ENCODE peak calls at places on chromosomes 1 and 21, in four cellular contexts. Y, G, R and B are unnamed samples. For H3K4me1, the result is how much of the 10 kb centered on the place peaks cover.

GRCh38 chr1:39238476-39238875 is 34.0 kb downstream of the MACF1 start:
- DNase-seq in Y (peak), G (peak), R (peak), B (no peak)

GRCh38 chr1:238063454-238063853 is 172.7 kb upstream of the ZP4 start:
- DNase-seq in Y (no peak), G (no peak), R (peak), B (no peak)

GRCh38 chr1:167599839-167600581 is 30.0 kb upstream of the RCSD1 start:
- DNase-seq in Y (peak), G (peak), R (peak), B (peak)

GRCh38 chr1:243791586-243792267 is 58.3 kb downstream of the AKT3 start:
- DNase-seq in Y (no peak), G (no peak), R (no peak), B (no peak)

GRCh38 chr21:28754127-28754611 is 238.5 kb downstream of the LTN1 start:
- DNase-seq in Y (peak), G (peak), R (peak), B (no peak)

GRCh38 chr1:89863165-89863835 is 42.5 kb downstream of the LRRC8D start:
- DNase-seq in Y (no peak), G (no peak), R (no peak), B (no peak)

GRCh38 chr1:145859491-145860159 is 744 bp upstream of the PIAS3 start:
- DNase-seq in Y (peak), G (peak), R (peak), B (peak)

GRCh38 chr21:16211339-16212303 is 481.8 kb downstream of the USP25 start:
- DNase-seq in Y (no peak), G (no peak), R (peak), B (no peak)

GRCh38 chr1:214135886-214136285 is 145.1 kb upstream of the SMYD2 start:
- DNase-seq in Y (no peak), G (no peak), R (no peak), B (no peak)

GRCh38 chr1:116362050-116362449 is 11.0 kb upstream of the ATP1A1 start:
- DNase-seq in Y (no peak), G (no peak), R (no peak), B (no peak)

GRCh38 chr1:203028784-203029553 is 2.7 kb downstream of the PPFIA4 start:
- DNase-seq in Y (peak), G (no peak), R (no peak), B (no peak)

GRCh38 chr21:31901342-31901741 is 28.5 kb downstream of the HUNK start:
- DNase-seq in Y (no peak), G (peak), R (no peak), B (no peak)

DNA sequence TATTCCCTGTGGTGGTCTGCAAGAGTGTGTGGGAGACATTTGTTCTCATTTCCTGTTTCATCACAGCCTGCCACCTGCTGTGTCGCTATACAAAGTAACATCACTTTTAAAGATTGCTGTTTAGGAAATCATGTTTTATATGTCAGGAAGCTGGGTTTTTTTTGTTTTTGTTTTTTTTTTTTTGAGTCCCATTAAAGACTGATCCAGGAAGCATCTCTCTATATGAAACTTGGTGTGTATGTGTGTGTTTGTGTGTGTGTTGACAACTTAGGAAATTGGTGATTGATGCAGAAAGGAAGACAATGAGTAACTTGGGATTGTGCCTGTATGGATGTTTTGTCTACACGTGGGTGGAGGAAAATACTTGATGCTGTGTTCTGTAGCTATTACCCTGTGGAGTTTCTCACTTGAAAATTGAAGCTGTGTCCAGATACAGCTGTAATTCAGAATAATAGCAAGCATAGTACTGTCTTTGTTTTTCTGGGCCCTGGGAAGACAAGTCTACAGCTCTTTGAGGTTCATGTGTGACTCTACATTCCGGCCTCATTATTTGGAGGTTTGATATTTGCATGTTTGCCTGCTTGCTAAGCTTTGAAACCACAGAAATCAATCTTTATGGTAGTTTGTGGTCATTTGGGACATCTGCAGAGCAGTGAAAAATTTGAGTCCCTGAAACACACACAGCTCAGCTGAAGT is 47.9 kb downstream of the LAMC1 start:
- DNase-seq in Y (no peak), G (no peak), R (peak), B (no peak)
- H3K4me3 ChIP-seq in Y (no peak), G (no peak), R (no peak), B (no peak)

GRCh38 chr1:83761977-83762376 is 237.0 kb downstream of the TTLL7 start:
- DNase-seq in Y (no peak), G (no peak), R (no peak), B (no peak)
- H3K27ac ChIP-seq in Y (no peak), G (no peak), R (no peak), B (no peak)

DNA sequence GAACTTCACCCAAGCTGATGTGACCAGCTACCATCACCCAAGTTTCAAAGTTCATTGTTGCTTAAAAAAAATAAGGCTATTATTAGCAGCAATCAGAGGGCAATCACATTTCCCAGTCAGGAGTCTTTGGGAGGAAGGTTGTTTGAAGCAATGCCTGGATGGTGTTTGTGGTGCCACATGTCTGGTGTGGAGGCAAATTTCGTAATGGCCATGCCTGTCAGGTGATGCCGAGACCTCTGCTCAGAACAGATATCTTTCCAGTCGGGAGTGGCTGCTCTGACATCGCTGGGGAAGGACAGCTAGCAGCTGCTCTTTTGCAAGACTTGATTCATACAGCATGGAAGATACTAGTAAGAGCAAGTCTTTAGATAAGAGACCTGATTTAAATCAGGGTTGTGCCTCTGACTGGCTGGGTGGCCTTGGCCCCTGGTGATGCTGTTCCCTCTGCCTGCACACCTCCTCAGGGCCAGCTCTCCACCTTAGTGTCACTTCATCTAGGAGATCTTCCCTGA is 187.8 kb upstream of the JUN start:
- DNase-seq in Y (peak), G (peak), R (peak), B (no peak)
- H3K4me1 ChIP-seq in Y (under half), G (under half), R (under half), B (under half)

GRCh38 chr21:41369915-41370839 is 8.3 kb downstream of the MX2 start:
- DNase-seq in Y (no peak), G (no peak), R (no peak), B (peak)
- H3K4me3 ChIP-seq in Y (peak), G (no peak), R (no peak), B (peak)

DNA sequence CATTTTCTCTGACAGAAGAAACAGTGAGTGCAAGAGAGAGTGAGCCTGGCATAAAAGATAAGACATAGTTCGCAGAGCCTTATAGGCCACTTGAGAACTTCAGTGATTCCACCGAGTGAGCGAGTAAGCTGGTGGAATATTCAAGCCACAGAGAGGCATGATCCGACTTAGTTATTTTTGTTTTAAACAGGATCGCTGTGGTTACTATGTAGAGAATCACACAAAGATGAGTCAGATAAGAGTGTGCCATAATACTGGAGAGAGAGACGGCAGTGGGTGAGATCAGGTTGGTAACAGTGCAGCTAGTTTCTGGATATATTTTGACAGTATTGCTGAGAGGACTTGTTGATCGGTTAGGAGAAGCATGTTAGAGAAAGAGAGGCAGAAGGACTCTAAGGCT is 624.1 kb downstream of the PLPP3 start:
- DNase-seq in Y (no peak), G (no peak), R (peak), B (no peak)
- H3K27ac ChIP-seq in Y (no peak), G (no peak), R (no peak), B (no peak)

GRCh38 chr1:193185206-193185605 is 1.2 kb downstream of the B3GALT2 start:
- DNase-seq in Y (no peak), G (no peak), R (no peak), B (no peak)

GRCh38 chr1:193184776-193185175 is 1.6 kb downstream of the B3GALT2 start:
- DNase-seq in Y (no peak), G (no peak), R (no peak), B (no peak)

GRCh38 chr1:193185861-193186714 is at the start of gene B3GALT2:
- DNase-seq in Y (peak), G (peak), R (peak), B (peak)

GRCh38 chr1:193189442-193190095 is 3.2 kb upstream of the B3GALT2 start:
- DNase-seq in Y (no peak), G (no peak), R (no peak), B (no peak)

GRCh38 chr1:193187114-193187513 is 701 bp upstream of the B3GALT2 start:
- DNase-seq in Y (no peak), G (no peak), R (no peak), B (no peak)
- H3K4me1 ChIP-seq in Y (under half), G (under half), R (under half), B (under half)

DNA sequence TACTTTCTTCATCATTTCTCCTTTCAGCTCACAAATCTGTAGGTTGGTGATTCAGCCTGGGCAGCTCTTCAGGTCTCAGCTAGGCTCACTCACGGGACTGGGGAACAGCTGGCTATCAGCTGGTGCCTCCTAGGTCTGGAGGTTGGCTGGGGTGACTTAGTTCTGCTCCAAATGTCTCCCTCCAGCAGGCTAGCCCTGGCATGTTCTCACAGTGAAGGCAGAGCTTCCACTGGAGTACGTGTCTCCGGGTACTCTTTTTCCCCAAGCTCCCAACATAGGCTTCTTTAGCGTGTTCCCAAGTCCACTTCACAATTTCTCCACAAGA is 12.5 kb upstream of the VAMP4 start:
- DNase-seq in Y (no peak), G (no peak), R (peak), B (no peak)
- H3K4me3 ChIP-seq in Y (no peak), G (no peak), R (no peak), B (no peak)

DNA sequence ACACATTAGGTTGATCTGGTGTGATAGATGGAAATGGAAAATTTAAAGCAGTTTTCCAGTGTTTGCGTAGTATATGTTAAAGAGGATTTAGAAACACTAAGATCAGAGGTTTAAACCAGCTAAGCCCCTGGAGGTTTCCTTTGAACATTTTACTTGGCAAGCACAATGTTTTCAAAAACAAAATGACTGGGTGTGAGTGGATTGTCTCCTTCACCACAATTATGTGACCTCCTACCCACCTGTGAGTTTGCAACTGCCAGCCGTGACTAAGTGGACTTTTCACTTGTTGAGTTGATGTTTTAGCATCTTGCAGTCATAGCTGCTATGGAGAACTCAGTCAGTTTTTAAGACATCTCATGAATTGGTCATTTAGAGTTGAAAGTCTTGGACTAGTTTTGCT is 4.7 kb downstream of the CCDC190 start:
- DNase-seq in Y (no peak), G (no peak), R (peak), B (no peak)
- H3K27ac ChIP-seq in Y (no peak), G (no peak), R (no peak), B (no peak)

GRCh38 chr1:114108741-114109255 is 44.9 kb downstream of the SYT6 start:
- DNase-seq in Y (no peak), G (peak), R (no peak), B (no peak)
- H3K4me1 ChIP-seq in Y (under half), G (under half), R (under half), B (under half)

DNA sequence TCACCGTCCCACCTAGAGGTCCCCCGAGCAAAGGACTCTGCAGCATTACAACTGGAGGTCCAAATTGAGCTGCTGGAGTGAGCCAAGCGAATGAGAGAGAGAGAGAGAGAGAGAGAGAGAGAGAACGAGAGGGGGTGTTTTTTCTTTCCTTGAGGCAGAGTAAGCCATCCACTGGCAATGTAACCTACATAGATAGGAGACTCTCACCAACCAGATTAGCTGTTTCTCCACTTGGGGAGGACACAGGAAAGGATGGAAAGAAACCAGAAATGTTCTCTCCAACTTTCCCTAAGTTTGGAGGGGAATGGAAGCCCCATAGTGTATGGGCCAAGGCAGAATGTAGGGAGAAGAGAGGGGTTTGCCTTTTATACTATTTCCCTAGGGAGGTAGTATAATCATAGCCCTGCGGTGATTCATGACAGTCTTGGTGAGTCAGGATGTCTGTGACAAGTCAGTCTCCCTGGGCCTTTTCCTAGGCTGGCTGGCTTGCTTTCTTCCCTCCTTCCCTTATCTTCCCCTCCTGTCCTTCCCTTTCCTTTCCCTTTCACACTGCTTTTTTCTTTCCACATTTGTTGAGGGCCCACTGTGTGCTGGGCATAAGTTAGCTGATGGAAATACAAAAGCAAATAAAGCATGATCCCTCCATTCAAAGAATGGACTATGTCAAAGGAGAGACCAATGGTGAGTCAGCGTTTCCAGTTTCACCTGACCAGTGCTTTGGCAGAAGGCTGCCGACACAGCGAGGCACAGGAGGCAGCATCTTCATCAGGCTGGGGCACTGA is 7.1 kb downstream of the FNDC7 start:
- DNase-seq in Y (no peak), G (peak), R (peak), B (no peak)
- H3K4me3 ChIP-seq in Y (no peak), G (no peak), R (no peak), B (no peak)